ENCODE peak calls at places on chromosomes 6 and 20, in six cellular contexts. L, Y, F, K, U and Z are unnamed samples.

GRCh38 chr6:46014511-46015118 is 1.0 kb downstream of the CLIC5 start:
- DNase-seq in F (peak), K (no peak), Y (no peak), L (no peak), U (no peak), Z (peak)

GRCh38 chr20:31544600-31544999 is 30.4 kb downstream of the HM13 start:
- DNase-seq in L (no peak), F (no peak), K (no peak), U (no peak), Y (no peak), Z (no peak)

GRCh38 chr6:130233332-130233731 is 10.6 kb upstream of the SAMD3 start:
- DNase-seq in L (no peak), K (no peak), U (no peak), Y (no peak), F (no peak), Z (peak)

GRCh38 chr6:106557837-106558236 is 71.5 kb downstream of the RTN4IP1 start:
- DNase-seq in L (no peak), Y (peak), F (no peak), U (no peak), K (no peak), Z (no peak)

GRCh38 chr20:10649817-10650200 is 24.0 kb downstream of the JAG1 start:
- DNase-seq in F (no peak), U (no peak), L (no peak), K (no peak), Y (no peak), Z (no peak)

GRCh38 chr6:47655719-47656595 is 42.4 kb upstream of the ADGRF4 start:
- DNase-seq in Y (no peak), U (no peak), F (peak), L (peak), K (peak), Z (peak)

GRCh38 chr6:80161438-80161837 is 55.0 kb downstream of the BCKDHB start:
- DNase-seq in Y (no peak), K (no peak), U (no peak), L (no peak), F (no peak), Z (no peak)

GRCh38 chr20:53344891-53345290 is 248.7 kb downstream of the ZNF217 start:
- DNase-seq in U (no peak), F (no peak), L (no peak), K (no peak), Y (no peak), Z (no peak)

GRCh38 chr6:80331522-80331921 is 225.1 kb downstream of the BCKDHB start:
- DNase-seq in L (no peak), Y (no peak), U (no peak), F (no peak), K (no peak), Z (no peak)

GRCh38 chr20:61120595-61121515 is 131.2 kb upstream of the CDH4 start:
- DNase-seq in K (peak), F (peak), Y (peak), L (peak), U (no peak), Z (peak)

GRCh38 chr6:129643968-129644367 is 66.0 kb downstream of the ARHGAP18 start:
- DNase-seq in L (no peak), Y (no peak), K (no peak), F (no peak), U (no peak), Z (no peak)

GRCh38 chr6:168007592-168008338 is 10.3 kb downstream of the KIF25 start:
- DNase-seq in Y (peak), K (no peak), U (no peak), L (no peak), F (no peak), Z (no peak)

GRCh38 chr20:59972037-59972801 is 14.0 kb downstream of the CDH26 start:
- DNase-seq in Y (no peak), F (no peak), L (no peak), K (no peak), U (no peak), Z (no peak)

GRCh38 chr20:63521602-63522001 is 1.0 kb downstream of the PPDPF start:
- DNase-seq in U (no peak), L (no peak), F (peak), Y (no peak), K (no peak), Z (peak)

GRCh38 chr20:44074252-44075151 is 112.5 kb downstream of the JPH2 start:
- DNase-seq in Y (no peak), K (no peak), F (no peak), L (no peak), U (no peak), Z (no peak)

GRCh38 chr6:27752038-27752885 is 159.9 kb downstream of the OR2B2 start:
- DNase-seq in K (peak), F (peak), L (no peak), Y (peak), U (peak), Z (peak)

GRCh38 chr6:84728602-84729001 is 35.8 kb downstream of the TBX18 start:
- DNase-seq in F (no peak), L (no peak), K (peak), Y (peak), U (no peak), Z (peak)

GRCh38 chr20:40813213-40813510 is 124.1 kb upstream of the MAFB start:
- DNase-seq in U (no peak), F (no peak), Y (no peak), L (no peak), K (no peak), Z (no peak)

GRCh38 chr20:3931664-3932063 is 42.5 kb downstream of the PANK2 start:
- DNase-seq in F (no peak), Y (no peak), L (no peak), K (no peak), U (no peak), Z (no peak)

GRCh38 chr6:156686429-156686939 is 90.7 kb upstream of the ARID1B start:
- DNase-seq in F (peak), U (no peak), Y (peak), L (no peak), K (no peak), Z (peak)

GRCh38 chr6:36033935-36034334 is 6.3 kb downstream of the MAPK14 start:
- DNase-seq in F (no peak), Y (no peak), L (no peak), U (no peak), K (peak), Z (no peak)

GRCh38 chr20:11204926-11205768 is 531.3 kb upstream of the JAG1 start:
- DNase-seq in K (peak), L (peak), F (peak), Y (peak), U (peak), Z (peak)

GRCh38 chr6:138044972-138045371 is 62.2 kb downstream of the PERP start:
- DNase-seq in K (no peak), U (no peak), Y (no peak), F (no peak), L (no peak), Z (no peak)
- TF ChIP-seq CREB1 in K (no peak), U (no peak), Y (no peak), F (no peak), L (no peak), Z (no peak)

GRCh38 chr20:46300281-46300680 is 8.0 kb downstream of the CDH22 start:
- DNase-seq in Y (no peak), F (no peak), U (no peak), L (no peak), K (no peak), Z (no peak)

GRCh38 chr20:46298374-46298773 is 9.9 kb downstream of the CDH22 start:
- DNase-seq in F (no peak), L (no peak), K (no peak), Y (no peak), U (no peak), Z (no peak)

GRCh38 chr20:46299078-46299477 is 9.2 kb downstream of the CDH22 start:
- DNase-seq in F (no peak), L (no peak), U (no peak), K (no peak), Y (no peak), Z (no peak)

GRCh38 chr20:46293084-46293483 is 15.2 kb downstream of the CDH22 start:
- DNase-seq in L (no peak), Y (peak), F (no peak), U (no peak), K (peak), Z (peak)

GRCh38 chr20:46296526-46297250 is 11.6 kb downstream of the CDH22 start:
- DNase-seq in L (no peak), U (no peak), Y (no peak), F (no peak), K (no peak), Z (no peak)
- TF ChIP-seq CREB1 in L (no peak), U (no peak), Y (no peak), F (no peak), K (no peak), Z (no peak)

GRCh38 chr6:158531970-158532369 is 27.9 kb upstream of the TMEM181 start:
- DNase-seq in U (no peak), L (no peak), Y (no peak), F (no peak), K (no peak), Z (no peak)

GRCh38 chr6:158538741-158539140 is 21.1 kb upstream of the TMEM181 start:
- DNase-seq in F (no peak), U (no peak), K (no peak), Y (no peak), L (no peak), Z (no peak)

GRCh38 chr6:158536084-158536890 is 23.6 kb upstream of the TMEM181 start:
- DNase-seq in Y (peak), U (no peak), F (peak), K (peak), L (no peak), Z (peak)

GRCh38 chr6:158539363-158539762 is 20.5 kb upstream of the TMEM181 start:
- DNase-seq in L (no peak), F (no peak), K (no peak), Y (no peak), U (no peak), Z (no peak)

DNA sequence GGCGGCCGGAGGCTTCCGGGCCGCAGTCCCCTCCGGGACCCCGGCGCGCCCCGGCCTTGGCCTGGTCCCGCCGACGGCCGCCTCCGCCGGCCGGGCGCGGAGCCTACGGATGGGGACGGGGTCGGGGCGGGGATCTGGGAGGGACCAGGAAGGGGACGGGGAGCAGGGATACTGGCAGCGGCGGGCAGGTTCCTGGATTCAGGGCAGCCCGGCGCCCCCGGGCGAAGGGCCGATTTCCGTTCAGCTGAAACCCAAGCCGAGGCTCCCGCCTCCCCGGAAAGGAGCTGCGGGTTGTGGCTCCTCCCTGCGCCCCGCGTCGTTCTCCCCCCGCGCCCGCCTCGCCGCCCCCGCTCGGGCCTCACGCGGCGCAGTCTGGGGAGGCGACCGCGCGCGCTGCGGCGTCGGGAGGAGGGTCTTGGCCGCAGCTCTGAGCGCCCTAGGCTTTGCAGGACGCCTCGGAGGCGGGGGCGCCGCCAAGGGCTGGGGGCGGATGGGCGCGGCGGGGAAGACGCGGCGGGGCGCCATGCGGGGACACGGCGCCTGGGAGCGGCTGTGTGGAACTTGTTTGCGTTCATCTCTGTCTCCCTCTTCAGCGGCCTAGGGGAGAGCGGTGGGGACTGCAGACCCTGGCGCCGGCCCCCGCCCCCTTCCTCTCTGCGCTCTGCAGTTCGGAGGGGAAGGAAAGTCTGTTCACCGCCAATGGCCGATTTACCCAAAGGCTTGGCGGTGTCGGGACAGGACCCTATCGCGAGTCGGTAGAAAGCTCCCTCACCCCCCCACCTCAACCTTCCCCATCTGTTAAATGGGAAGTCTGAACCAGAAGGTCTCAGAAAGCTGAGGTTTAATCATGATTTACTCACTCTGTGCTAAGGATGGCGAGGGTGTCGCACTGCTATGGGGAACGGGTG is 22.7 kb upstream of the TMEM181 start:
- DNase-seq in U (no peak), Y (peak), K (peak), L (no peak), F (peak), Z (peak)
- TF ChIP-seq CREB1 in U (no peak), Y (no peak), K (no peak), L (peak), F (no peak), Z (no peak)

GRCh38 chr6:3421145-3421544 is 35.7 kb downstream of the SLC22A23 start:
- DNase-seq in Y (no peak), U (no peak), F (no peak), L (no peak), K (no peak), Z (no peak)

GRCh38 chr6:3423439-3424184 is 33.2 kb downstream of the SLC22A23 start:
- DNase-seq in K (no peak), U (no peak), L (no peak), F (no peak), Y (no peak), Z (peak)

GRCh38 chr6:3421763-3422456 is 34.9 kb downstream of the SLC22A23 start:
- DNase-seq in K (peak), U (peak), Y (no peak), F (no peak), L (no peak), Z (no peak)

GRCh38 chr6:3424185-3424927 is 32.5 kb downstream of the SLC22A23 start:
- DNase-seq in F (no peak), U (no peak), Y (no peak), L (no peak), K (no peak), Z (no peak)

DNA sequence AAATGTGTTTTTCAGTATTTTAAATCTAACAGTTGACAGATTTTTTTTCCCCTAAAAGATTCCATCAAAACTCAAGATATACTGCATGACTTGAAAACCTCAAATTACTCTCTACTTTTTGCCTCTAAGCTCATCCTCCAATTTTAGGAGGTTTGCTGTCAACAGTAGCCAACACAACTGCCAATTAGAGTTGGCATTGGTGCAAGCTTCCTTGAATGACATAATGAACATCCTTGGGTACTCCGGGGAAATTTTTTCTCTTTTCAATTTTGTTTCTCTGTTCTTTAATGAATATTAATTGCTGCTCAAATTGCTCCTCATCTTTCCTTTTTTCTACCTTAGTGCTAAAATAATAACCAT is 34.4 kb downstream of the SLC22A23 start:
- DNase-seq in U (no peak), K (no peak), F (no peak), L (no peak), Y (no peak), Z (no peak)
- TF ChIP-seq CREB1 in U (no peak), K (no peak), F (no peak), L (no peak), Y (no peak), Z (no peak)

GRCh38 chr20:21496452-21496851 is 17.4 kb downstream of the NKX2-2 start:
- DNase-seq in L (no peak), K (no peak), Y (no peak), F (no peak), U (no peak), Z (no peak)
- TF ChIP-seq CREB1 in L (no peak), K (no peak), Y (no peak), F (no peak), U (no peak), Z (no peak)

GRCh38 chr20:35953411-35954199 is 697 bp downstream of the SCAND1 start:
- DNase-seq in Y (no peak), F (peak), L (no peak), K (peak), U (no peak), Z (peak)
- TF ChIP-seq CREB1 in Y (no peak), F (no peak), L (no peak), K (no peak), U (no peak), Z (no peak)